ENCODE peak calls at places on chromosomes 1 and 21, in six cellular contexts. F, O, L, J, R and X are unnamed samples. For H3K36me3, the result is how much of the 10 kb centered on the place peaks cover.

GRCh38 chr1:221841291-221841982 is 99.5 kb upstream of the DUSP10 start:
- DNase-seq in R (no peak), F (no peak), O (no peak), L (no peak), J (no peak), X (no peak)

GRCh38 chr21:37593740-37594471 is 227.3 kb downstream of the DYRK1A start:
- DNase-seq in J (no peak), F (no peak), R (no peak), L (no peak), O (no peak), X (no peak)

GRCh38 chr1:159924791-159925712 is at the start of gene TAGLN2:
- DNase-seq in J (peak), O (peak), L (peak), R (peak), F (peak), X (peak)

GRCh38 chr1:16158993-16159831 is 3.3 kb upstream of the EPHA2 start:
- DNase-seq in F (no peak), R (no peak), O (no peak), J (no peak), L (no peak), X (no peak)

GRCh38 chr1:155080250-155081228 is 1.9 kb downstream of the EFNA3 start:
- DNase-seq in J (peak), F (no peak), R (peak), L (no peak), O (peak), X (peak)

GRCh38 chr1:203406446-203407045 is 55.6 kb upstream of the FMOD start:
- DNase-seq in L (no peak), O (peak), J (no peak), F (peak), R (peak), X (no peak)

GRCh38 chr1:225435957-225436392 is 8.1 kb upstream of the LBR start:
- DNase-seq in F (no peak), L (no peak), R (no peak), O (peak), J (no peak), X (no peak)

GRCh38 chr1:246058478-246058877 is 448.6 kb downstream of the SMYD3 start:
- DNase-seq in O (no peak), R (no peak), L (no peak), F (no peak), J (no peak), X (no peak)

GRCh38 chr1:43706598-43707190 is 642 bp upstream of the ST3GAL3 start:
- DNase-seq in L (no peak), F (no peak), R (no peak), J (peak), O (peak), X (peak)

GRCh38 chr1:84834419-84835064 is 58.5 kb downstream of the LPAR3 start:
- DNase-seq in F (no peak), R (no peak), J (no peak), L (no peak), O (no peak), X (no peak)

GRCh38 chr1:161216945-161217712 is 2.0 kb downstream of the FCER1G start:
- DNase-seq in J (no peak), L (peak), O (peak), R (no peak), F (no peak), X (no peak)

GRCh38 chr1:210467440-210468040 is 138.8 kb downstream of the HHAT start:
- DNase-seq in R (no peak), F (no peak), O (no peak), J (peak), L (no peak), X (no peak)

GRCh38 chr21:27571706-27572105 is 604.8 kb upstream of the ADAMTS5 start:
- DNase-seq in O (no peak), L (no peak), R (no peak), J (no peak), F (no peak), X (no peak)

GRCh38 chr1:85048296-85049064 is at the start of gene MCOLN3:
- DNase-seq in F (no peak), R (no peak), J (peak), O (no peak), L (peak), X (peak)

GRCh38 chr1:165143437-165144065 is 213.0 kb downstream of the LMX1A start:
- DNase-seq in R (no peak), F (no peak), O (peak), L (no peak), J (no peak), X (peak)

GRCh38 chr21:44298301-44298700 is 1.6 kb upstream of the PFKL start:
- DNase-seq in F (no peak), J (no peak), O (no peak), L (no peak), R (no peak), X (no peak)

GRCh38 chr1:179079113-179079761 is 2.6 kb upstream of the TOR3A start:
- DNase-seq in O (peak), J (peak), F (peak), L (no peak), R (no peak), X (peak)

GRCh38 chr1:244180256-244180655 is 129.2 kb downstream of the ZBTB18 start:
- DNase-seq in J (no peak), O (no peak), L (no peak), F (no peak), R (no peak), X (no peak)

GRCh38 chr21:17650301-17650700 is 37.6 kb upstream of the BTG3 start:
- DNase-seq in L (no peak), O (no peak), R (no peak), F (no peak), J (no peak), X (no peak)

GRCh38 chr1:22124592-22125229 is 18.2 kb downstream of the WNT4 start:
- DNase-seq in L (no peak), R (peak), F (no peak), O (no peak), J (no peak), X (peak)
- H3K36me3 ChIP-seq in L (under half), R (under half), F (under half), O (under half), J (under half), X (under half)

GRCh38 chr1:230176871-230177411 is 109.9 kb downstream of the GALNT2 start:
- DNase-seq in J (peak), O (no peak), F (peak), L (no peak), R (peak), X (no peak)
- H3K36me3 ChIP-seq in J (under half), O (under half), F (under half), L (under half), R (under half), X (under half)

DNA sequence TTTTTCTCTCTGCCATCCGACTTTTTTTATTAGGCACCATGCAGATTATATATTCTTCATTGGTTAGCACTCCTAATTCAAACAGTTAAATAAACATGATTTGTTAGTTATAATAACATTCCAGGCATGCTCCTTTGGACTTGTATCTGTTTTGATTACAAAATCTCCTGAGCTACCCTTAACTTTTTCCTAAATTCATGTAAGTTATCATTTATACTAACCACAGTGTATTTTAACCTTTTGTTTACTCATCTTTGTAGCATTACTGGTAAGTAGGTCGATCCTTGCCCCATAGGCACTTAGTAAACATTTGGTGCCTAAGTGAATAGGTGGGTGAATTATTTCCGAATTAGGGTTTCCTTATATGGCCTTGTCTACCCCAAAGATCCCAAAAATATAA is 43.8 kb downstream of the MIER1 start:
- DNase-seq in J (no peak), O (no peak), F (no peak), R (no peak), L (no peak), X (no peak)
- H3K36me3 ChIP-seq in J (half or more), O (half or more), F (under half), R (half or more), L (half or more), X (under half)

GRCh38 chr21:32322676-32323075 is 24.0 kb downstream of the MRAP start:
- DNase-seq in R (no peak), J (no peak), L (no peak), O (no peak), F (no peak), X (no peak)
- H3K36me3 ChIP-seq in R (half or more), J (half or more), L (half or more), O (under half), F (half or more), X (half or more)

GRCh38 chr1:35185200-35185599 is 7.7 kb downstream of the SFPQ start:
- DNase-seq in R (no peak), J (no peak), L (no peak), O (no peak), F (no peak), X (no peak)
- H3K36me3 ChIP-seq in R (half or more), J (half or more), L (half or more), O (half or more), F (half or more), X (half or more)